ENCODE peak calls at places on chromosomes 6 and 20, in eight cellular contexts. One of them, this sample, is unnamed.

GRCh38 chr6:148967546-148967945 is 220.7 kb downstream of the UST start:
- DNase-seq in CD4-positive, alpha-beta T cell: no peak
- DNase-seq in foreskin fibroblast: no peak
- DNase-seq in RWPE1: no peak
- DNase-seq in fibroblast of pulmonary artery: no peak
- DNase-seq in epithelial cell of esophagus: no peak
- DNase-seq in pancreas: no peak
- DNase-seq in lower lobe of right lung: no peak
- DNase-seq in this sample: no peak

GRCh38 chr6:107658920-107659879 is 164.9 kb downstream of the SCML4 start:
- DNase-seq in CD4-positive, alpha-beta T cell: no peak
- DNase-seq in pancreas: no peak
- DNase-seq in epithelial cell of esophagus: peak; percentile 55
- DNase-seq in foreskin fibroblast: no peak
- DNase-seq in fibroblast of pulmonary artery: no peak
- DNase-seq in lower lobe of right lung: no peak
- DNase-seq in RWPE1: no peak
- DNase-seq in this sample: no peak

GRCh38 chr20:47370850-47371782 is 14.6 kb upstream of the ZMYND8 start:
- DNase-seq in epithelial cell of esophagus: peak; percentile 56
- DNase-seq in foreskin fibroblast: no peak
- DNase-seq in CD4-positive, alpha-beta T cell: no peak
- DNase-seq in fibroblast of pulmonary artery: no peak
- DNase-seq in lower lobe of right lung: peak; percentile 29
- DNase-seq in pancreas: no peak
- DNase-seq in RWPE1: no peak
- DNase-seq in this sample: no peak

GRCh38 chr6:145669627-145670034 is 65.7 kb downstream of the EPM2A start:
- DNase-seq in foreskin fibroblast: peak; percentile 78
- DNase-seq in lower lobe of right lung: no peak
- DNase-seq in pancreas: no peak
- DNase-seq in CD4-positive, alpha-beta T cell: no peak
- DNase-seq in RWPE1: peak; percentile 30
- DNase-seq in epithelial cell of esophagus: peak; percentile 31
- DNase-seq in fibroblast of pulmonary artery: peak; percentile 77
- DNase-seq in this sample: no peak

GRCh38 chr6:30932665-30933365 is 845 bp upstream of the SFTA2 start:
- DNase-seq in CD4-positive, alpha-beta T cell: no peak
- DNase-seq in pancreas: no peak
- DNase-seq in epithelial cell of esophagus: no peak
- DNase-seq in lower lobe of right lung: no peak
- DNase-seq in RWPE1: no peak
- DNase-seq in fibroblast of pulmonary artery: no peak
- DNase-seq in foreskin fibroblast: no peak
- DNase-seq in this sample: no peak

GRCh38 chr6:31356216-31356945 is 598 bp downstream of the HLA-B start:
- DNase-seq in fibroblast of pulmonary artery: peak; percentile 25
- DNase-seq in RWPE1: no peak
- DNase-seq in CD4-positive, alpha-beta T cell: peak; percentile 16
- DNase-seq in foreskin fibroblast: no peak
- DNase-seq in epithelial cell of esophagus: no peak
- DNase-seq in pancreas: no peak
- DNase-seq in lower lobe of right lung: peak; percentile 75
- DNase-seq in this sample: no peak

GRCh38 chr20:17768267-17768666 is 68.5 kb downstream of the BANF2 start:
- DNase-seq in RWPE1: no peak
- DNase-seq in foreskin fibroblast: no peak
- DNase-seq in epithelial cell of esophagus: no peak
- DNase-seq in pancreas: no peak
- DNase-seq in lower lobe of right lung: no peak
- DNase-seq in CD4-positive, alpha-beta T cell: no peak
- DNase-seq in fibroblast of pulmonary artery: no peak
- DNase-seq in this sample: no peak

GRCh38 chr6:166277021-166277420 is 31.2 kb downstream of the PRR18 start:
- DNase-seq in fibroblast of pulmonary artery: peak; percentile 8
- DNase-seq in pancreas: no peak
- DNase-seq in lower lobe of right lung: no peak
- DNase-seq in foreskin fibroblast: no peak
- DNase-seq in epithelial cell of esophagus: no peak
- DNase-seq in CD4-positive, alpha-beta T cell: no peak
- DNase-seq in RWPE1: no peak
- DNase-seq in this sample: no peak

GRCh38 chr6:26022166-26022510 is 59.5 kb downstream of the TRIM38 start:
- DNase-seq in pancreas: no peak
- DNase-seq in foreskin fibroblast: peak; percentile 76
- DNase-seq in CD4-positive, alpha-beta T cell: no peak
- DNase-seq in lower lobe of right lung: no peak
- DNase-seq in fibroblast of pulmonary artery: peak; percentile 90
- DNase-seq in RWPE1: no peak
- DNase-seq in epithelial cell of esophagus: peak; percentile 71
- DNase-seq in this sample: no peak

GRCh38 chr6:118772886-118773285 is 121.1 kb upstream of the ASF1A start:
- DNase-seq in RWPE1: no peak
- DNase-seq in epithelial cell of esophagus: no peak
- DNase-seq in lower lobe of right lung: no peak
- DNase-seq in foreskin fibroblast: no peak
- DNase-seq in CD4-positive, alpha-beta T cell: no peak
- DNase-seq in fibroblast of pulmonary artery: no peak
- DNase-seq in pancreas: no peak
- DNase-seq in this sample: no peak

GRCh38 chr6:53048431-53049195 is 16.6 kb upstream of the FBXO9 start:
- DNase-seq in epithelial cell of esophagus: peak; percentile 68
- DNase-seq in CD4-positive, alpha-beta T cell: no peak
- DNase-seq in lower lobe of right lung: no peak
- DNase-seq in foreskin fibroblast: peak; percentile 71
- DNase-seq in fibroblast of pulmonary artery: peak; percentile 91
- DNase-seq in RWPE1: peak; percentile 55
- DNase-seq in pancreas: no peak
- DNase-seq in this sample: no peak

GRCh38 chr6:135085700-135086413 is 31.2 kb upstream of the HBS1L start:
- DNase-seq in epithelial cell of esophagus: no peak
- DNase-seq in RWPE1: no peak
- DNase-seq in foreskin fibroblast: no peak
- DNase-seq in pancreas: no peak
- DNase-seq in fibroblast of pulmonary artery: no peak
- DNase-seq in CD4-positive, alpha-beta T cell: no peak
- DNase-seq in lower lobe of right lung: no peak
- DNase-seq in this sample: no peak

GRCh38 chr20:41643504-41643938 is 25.3 kb upstream of the CHD6 start:
- DNase-seq in fibroblast of pulmonary artery: peak; percentile 96
- DNase-seq in RWPE1: peak; percentile 54
- DNase-seq in epithelial cell of esophagus: peak; percentile 71
- DNase-seq in lower lobe of right lung: peak; percentile 66
- DNase-seq in CD4-positive, alpha-beta T cell: no peak
- DNase-seq in foreskin fibroblast: no peak
- DNase-seq in pancreas: peak; percentile 27
- DNase-seq in this sample: no peak

DNA sequence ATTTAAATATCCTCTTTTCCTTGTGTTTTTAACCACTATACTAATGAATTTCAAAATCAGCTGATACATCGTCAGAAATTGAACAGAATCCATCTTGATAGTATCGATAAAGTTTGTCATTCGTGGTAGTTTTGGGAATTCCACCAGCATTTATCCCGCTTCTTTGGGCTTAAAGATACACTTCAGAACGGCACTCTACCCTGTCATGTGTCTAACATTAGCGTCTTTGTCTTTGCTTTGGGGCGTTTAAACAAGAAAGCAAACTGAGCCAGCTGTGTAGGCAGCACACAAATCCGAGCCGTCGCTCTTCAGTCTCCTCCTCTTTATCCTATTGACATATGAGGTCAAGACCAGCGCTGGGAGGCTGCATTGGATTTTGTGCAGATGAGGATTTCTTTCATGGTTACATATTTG is 27.5 kb upstream of the NHSL1 start:
- DNase-seq in CD4-positive, alpha-beta T cell: no peak
- DNase-seq in lower lobe of right lung: no peak
- DNase-seq in epithelial cell of esophagus: no peak
- DNase-seq in foreskin fibroblast: no peak
- DNase-seq in RWPE1: no peak
- DNase-seq in fibroblast of pulmonary artery: no peak
- DNase-seq in pancreas: no peak
- DNase-seq in this sample: no peak
- TF ChIP-seq CTCF in CD4-positive, alpha-beta T cell: no peak
- TF ChIP-seq CTCF in lower lobe of right lung: no peak
- TF ChIP-seq CTCF in epithelial cell of esophagus: no peak
- TF ChIP-seq CTCF in foreskin fibroblast: no peak
- TF ChIP-seq CTCF in RWPE1: no peak
- TF ChIP-seq CTCF in fibroblast of pulmonary artery: no peak
- TF ChIP-seq CTCF in pancreas: no peak
- TF ChIP-seq CTCF in this sample: no peak

GRCh38 chr20:3767434-3768341 is at the start of gene ADISSP:
- DNase-seq in foreskin fibroblast: peak; percentile 99
- DNase-seq in pancreas: peak; percentile 98
- DNase-seq in lower lobe of right lung: peak; percentile 100
- DNase-seq in fibroblast of pulmonary artery: peak; percentile 99
- DNase-seq in epithelial cell of esophagus: peak; percentile 99
- DNase-seq in CD4-positive, alpha-beta T cell: peak; percentile 95
- DNase-seq in RWPE1: peak; percentile 100
- DNase-seq in this sample: peak; percentile 95
- TF ChIP-seq CTCF in foreskin fibroblast: no peak
- TF ChIP-seq CTCF in pancreas: no peak
- TF ChIP-seq CTCF in lower lobe of right lung: no peak
- TF ChIP-seq CTCF in fibroblast of pulmonary artery: peak; percentile 3
- TF ChIP-seq CTCF in epithelial cell of esophagus: no peak
- TF ChIP-seq CTCF in CD4-positive, alpha-beta T cell: no peak
- TF ChIP-seq CTCF in RWPE1: no peak
- TF ChIP-seq CTCF in this sample: no peak

DNA sequence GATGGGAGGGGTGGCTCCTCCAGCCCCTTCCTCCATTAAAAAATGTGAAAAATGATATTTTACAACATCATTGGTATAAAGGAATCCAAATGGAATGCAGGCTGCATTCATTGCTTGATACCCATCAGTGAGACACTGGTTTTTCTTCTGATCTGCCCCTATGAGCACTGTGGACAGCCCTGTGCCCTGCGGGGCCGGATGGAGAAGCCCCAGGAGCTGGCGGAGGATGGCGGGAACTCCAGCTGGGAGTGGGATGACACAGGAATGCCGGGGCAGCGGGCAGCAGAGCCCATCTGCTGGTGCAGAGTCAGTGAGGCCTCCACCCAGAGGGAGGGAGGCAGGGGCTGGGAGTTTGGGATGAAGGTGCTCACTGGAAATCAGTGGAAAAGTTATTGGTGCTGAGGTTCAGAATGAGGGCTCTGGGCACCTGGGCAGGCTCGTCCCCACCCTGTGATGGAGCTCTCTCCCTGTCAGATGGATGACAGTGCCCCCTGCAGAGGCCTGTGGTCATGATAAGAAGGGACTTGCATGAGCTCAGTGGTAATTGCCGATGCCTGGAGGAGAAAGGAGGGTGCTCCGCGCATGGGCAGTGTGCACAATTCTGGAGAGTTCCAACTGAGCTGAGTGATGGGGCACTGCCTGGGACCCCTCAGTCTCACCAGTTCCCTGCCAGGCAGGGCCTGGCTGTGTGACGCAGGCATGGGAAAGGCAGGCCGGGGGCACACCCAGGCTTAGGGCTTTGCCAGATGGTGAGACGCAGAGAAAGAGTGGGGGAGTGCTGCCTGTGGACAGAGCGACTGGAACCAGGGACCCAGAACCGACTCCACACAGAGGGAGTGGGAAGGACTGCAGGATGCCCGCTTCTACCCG is 23.2 kb downstream of the CTCFL start:
- DNase-seq in lower lobe of right lung: no peak
- DNase-seq in epithelial cell of esophagus: no peak
- DNase-seq in pancreas: no peak
- DNase-seq in RWPE1: no peak
- DNase-seq in CD4-positive, alpha-beta T cell: no peak
- DNase-seq in fibroblast of pulmonary artery: no peak
- DNase-seq in foreskin fibroblast: no peak
- DNase-seq in this sample: no peak
- TF ChIP-seq CTCF in lower lobe of right lung: no peak
- TF ChIP-seq CTCF in epithelial cell of esophagus: no peak
- TF ChIP-seq CTCF in pancreas: no peak
- TF ChIP-seq CTCF in RWPE1: no peak
- TF ChIP-seq CTCF in CD4-positive, alpha-beta T cell: no peak
- TF ChIP-seq CTCF in fibroblast of pulmonary artery: no peak
- TF ChIP-seq CTCF in foreskin fibroblast: no peak
- TF ChIP-seq CTCF in this sample: no peak

GRCh38 chr6:28384143-28384533 is 15.4 kb downstream of the ZSCAN12 start:
- DNase-seq in CD4-positive, alpha-beta T cell: no peak
- DNase-seq in RWPE1: no peak
- DNase-seq in lower lobe of right lung: no peak
- DNase-seq in pancreas: no peak
- DNase-seq in foreskin fibroblast: no peak
- DNase-seq in fibroblast of pulmonary artery: no peak
- DNase-seq in epithelial cell of esophagus: no peak
- DNase-seq in this sample: no peak

GRCh38 chr6:28378644-28379043 is 20.9 kb downstream of the ZSCAN12 start:
- DNase-seq in fibroblast of pulmonary artery: no peak
- DNase-seq in RWPE1: no peak
- DNase-seq in pancreas: no peak
- DNase-seq in CD4-positive, alpha-beta T cell: no peak
- DNase-seq in epithelial cell of esophagus: no peak
- DNase-seq in foreskin fibroblast: no peak
- DNase-seq in lower lobe of right lung: no peak
- DNase-seq in this sample: no peak

GRCh38 chr6:28377879-28378278 is 21.7 kb downstream of the ZSCAN12 start:
- DNase-seq in RWPE1: no peak
- DNase-seq in foreskin fibroblast: no peak
- DNase-seq in pancreas: no peak
- DNase-seq in fibroblast of pulmonary artery: no peak
- DNase-seq in epithelial cell of esophagus: no peak
- DNase-seq in lower lobe of right lung: no peak
- DNase-seq in CD4-positive, alpha-beta T cell: no peak
- DNase-seq in this sample: no peak

GRCh38 chr6:28380381-28380780 is 19.2 kb downstream of the ZSCAN12 start:
- DNase-seq in foreskin fibroblast: no peak
- DNase-seq in pancreas: no peak
- DNase-seq in fibroblast of pulmonary artery: no peak
- DNase-seq in CD4-positive, alpha-beta T cell: no peak
- DNase-seq in lower lobe of right lung: no peak
- DNase-seq in RWPE1: no peak
- DNase-seq in epithelial cell of esophagus: no peak
- DNase-seq in this sample: no peak

DNA sequence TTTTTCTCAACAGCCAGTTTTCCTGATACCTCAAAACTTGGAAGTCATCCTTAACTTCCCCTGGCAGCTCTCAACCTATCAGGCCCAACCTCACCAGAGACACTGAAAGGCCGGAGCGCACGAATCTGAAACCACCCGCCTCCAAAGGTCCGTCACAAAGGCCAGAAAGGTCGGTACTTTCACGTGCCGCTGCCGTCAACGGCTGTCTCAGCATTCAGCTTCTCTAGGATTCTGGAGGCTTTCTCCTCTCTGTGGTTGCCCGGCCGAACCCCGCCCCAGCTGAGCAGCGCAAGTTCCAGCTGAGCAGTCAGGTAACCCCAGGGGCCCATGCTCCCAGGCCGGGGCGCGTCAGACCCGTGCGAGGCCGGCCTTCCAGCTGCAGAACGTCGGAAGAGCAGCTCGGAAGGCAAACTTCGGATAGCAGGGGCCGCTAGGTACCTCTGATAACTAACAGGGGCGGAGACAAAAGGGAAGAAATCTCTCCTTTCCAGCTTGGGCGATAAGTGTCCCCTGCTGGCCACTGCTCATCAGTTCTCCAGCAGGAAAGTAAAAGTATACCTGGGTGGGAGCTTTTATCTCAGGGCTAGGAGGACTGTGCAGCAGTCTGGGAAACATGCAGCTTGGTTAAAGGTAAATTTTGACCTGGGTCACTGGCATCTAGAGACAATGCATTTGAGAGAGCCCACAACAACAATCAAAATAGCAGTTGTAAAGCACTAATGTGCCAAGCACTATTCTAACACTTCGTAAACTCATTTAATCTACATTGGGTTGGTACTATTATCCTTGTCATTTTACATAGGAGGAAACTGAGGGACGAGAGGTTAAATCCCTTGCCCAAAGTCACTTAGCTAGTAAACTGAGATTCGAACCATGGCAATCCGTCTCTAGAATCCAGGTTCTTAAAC is 16.1 kb downstream of the ZSCAN12 start:
- DNase-seq in fibroblast of pulmonary artery: peak; percentile 90
- DNase-seq in foreskin fibroblast: peak; percentile 64
- DNase-seq in epithelial cell of esophagus: peak; percentile 83
- DNase-seq in CD4-positive, alpha-beta T cell: peak; percentile 29
- DNase-seq in lower lobe of right lung: peak; percentile 92
- DNase-seq in pancreas: peak; percentile 85
- DNase-seq in RWPE1: peak; percentile 82
- DNase-seq in this sample: peak; percentile 67
- TF ChIP-seq CTCF in fibroblast of pulmonary artery: peak; percentile 53
- TF ChIP-seq CTCF in foreskin fibroblast: peak; percentile 50
- TF ChIP-seq CTCF in epithelial cell of esophagus: peak; percentile 61
- TF ChIP-seq CTCF in CD4-positive, alpha-beta T cell: no peak
- TF ChIP-seq CTCF in lower lobe of right lung: peak; percentile 47
- TF ChIP-seq CTCF in pancreas: no peak
- TF ChIP-seq CTCF in RWPE1: peak; percentile 66
- TF ChIP-seq CTCF in this sample: peak; percentile 44